ENCODE peak calls at places on chromosomes 1 and 21, in nine cellular contexts. P, R, K, N, D, L, F, I and A are unnamed samples.

GRCh38 chr1:12049625-12050024 is 13.5 kb upstream of the TNFRSF8 start:
- DNase-seq in P (no peak), R (no peak), F (no peak), K (no peak), D (no peak), N (no peak), L (no peak), I (no peak), A (no peak)

GRCh38 chr1:18149113-18149641 is 41.6 kb downstream of the IGSF21 start:
- DNase-seq in L (peak), N (no peak), K (no peak), P (no peak), F (no peak), R (peak), I (no peak), D (no peak), A (no peak)

GRCh38 chr1:25793585-25794170 is 6.3 kb upstream of the SELENON start:
- DNase-seq in P (no peak), I (no peak), K (no peak), D (no peak), F (no peak), R (no peak), L (no peak), N (no peak), A (no peak)

GRCh38 chr1:39681294-39681693 is 9.4 kb upstream of the NT5C1A start:
- DNase-seq in K (no peak), L (no peak), I (no peak), N (no peak), P (no peak), F (no peak), R (no peak), D (no peak), A (no peak)

GRCh38 chr1:235954306-235955283 is 87.9 kb upstream of the LYST start:
- DNase-seq in I (no peak), D (no peak), P (no peak), R (peak), L (no peak), K (no peak), F (no peak), N (peak), A (peak)

GRCh38 chr1:166612886-166613285 is 226.4 kb upstream of the POGK start:
- DNase-seq in R (no peak), I (no peak), F (no peak), N (no peak), P (no peak), D (no peak), L (no peak), K (no peak), A (no peak)

GRCh38 chr1:1055841-1056736 is 18.0 kb downstream of the RNF223 start:
- DNase-seq in N (no peak), D (no peak), R (no peak), F (no peak), L (peak), K (no peak), I (no peak), P (no peak), A (no peak)

GRCh38 chr1:11053758-11054137 is 6.1 kb downstream of the SRM start:
- DNase-seq in P (no peak), R (no peak), L (no peak), N (no peak), D (peak), F (no peak), I (no peak), K (no peak), A (no peak)

GRCh38 chr1:201184734-201185453 is 5.7 kb upstream of the IGFN1 start:
- DNase-seq in I (peak), N (no peak), F (peak), K (peak), D (no peak), L (no peak), P (peak), R (peak), A (peak)

GRCh38 chr21:44532712-44533111 is 7.3 kb downstream of the KRTAP10-1 start:
- DNase-seq in N (no peak), F (peak), L (no peak), R (no peak), K (no peak), D (no peak), P (no peak), I (no peak), A (no peak)

GRCh38 chr1:160209041-160209655 is 4.0 kb downstream of the PEA15 start:
- DNase-seq in R (no peak), I (no peak), D (no peak), P (no peak), F (peak), K (no peak), L (no peak), N (no peak), A (no peak)

GRCh38 chr1:175129997-175130648 is 62.5 kb downstream of the KIAA0040 start:
- DNase-seq in I (no peak), L (no peak), F (peak), D (no peak), K (no peak), P (no peak), R (peak), N (no peak), A (peak)

GRCh38 chr1:48526045-48526714 is 54.2 kb upstream of the SPATA6 start:
- DNase-seq in N (no peak), I (no peak), P (peak), K (no peak), L (no peak), F (no peak), D (no peak), R (no peak), A (peak)

GRCh38 chr21:22374218-22374969 is 1376.2 kb downstream of the NCAM2 start:
- DNase-seq in L (no peak), K (no peak), R (no peak), N (no peak), I (no peak), D (no peak), P (no peak), F (no peak), A (no peak)

GRCh38 chr1:226766565-226766964 is 27.5 kb upstream of the ITPKB start:
- DNase-seq in P (no peak), L (no peak), D (no peak), F (no peak), R (no peak), I (no peak), N (no peak), K (no peak), A (no peak)

GRCh38 chr1:213661346-213661745 is 326.4 kb upstream of the PROX1 start:
- DNase-seq in P (no peak), D (no peak), N (no peak), F (no peak), K (no peak), I (no peak), R (no peak), L (no peak), A (no peak)

GRCh38 chr1:238951809-238952208 is 434.6 kb upstream of the CHRM3 start:
- DNase-seq in I (peak), P (no peak), D (no peak), F (no peak), L (no peak), R (peak), K (no peak), N (no peak), A (peak)

GRCh38 chr1:187477103-187477502 is 648.4 kb downstream of the PLA2G4A start:
- DNase-seq in D (no peak), I (no peak), R (no peak), N (no peak), F (no peak), K (no peak), P (no peak), L (no peak), A (no peak)

GRCh38 chr1:238745069-238745468 is 641.3 kb upstream of the CHRM3 start:
- DNase-seq in K (no peak), R (no peak), N (no peak), P (no peak), F (no peak), L (peak), I (no peak), D (no peak), A (no peak)

GRCh38 chr1:69494171-69494570 is 73.6 kb upstream of the LRRC7 start:
- DNase-seq in N (no peak), R (no peak), F (no peak), D (no peak), K (no peak), L (no peak), P (no peak), I (no peak), A (no peak)